ENCODE peak calls at places on chromosomes 2 and 18, in five cellular contexts. K is neural progenitor cell, F is right atrium auricular region, P is GM10248, Z is tibial artery. E is an unnamed sample.

GRCh38 chr2:48138898-48139297 is 232.6 kb upstream of the FBXO11 start:
- DNase-seq in P (no peak), F (no peak), K (no peak), Z (no peak), E (no peak)

GRCh38 chr2:70767699-70768584 is at the start of gene ADD2:
- DNase-seq in K (peak; percentile 93), P (peak; percentile 48), F (no peak), Z (no peak), E (peak; percentile 79)

GRCh38 chr2:72131916-72132841 is 15.5 kb downstream of the CYP26B1 start:
- DNase-seq in K (no peak), F (no peak), P (no peak), Z (no peak), E (no peak)

GRCh38 chr18:63319383-63320040 is at the start of gene BCL2:
- DNase-seq in F (no peak), P (no peak), Z (peak; percentile 41), K (peak; percentile 73), E (peak; percentile 55)

GRCh38 chr2:181586569-181587076 is 70.3 kb downstream of the CERKL start:
- DNase-seq in K (peak; percentile 7), Z (no peak), F (no peak), P (peak; percentile 26), E (peak; percentile 14)

GRCh38 chr18:48734460-48734859 is 195.6 kb downstream of the CTIF start:
- DNase-seq in F (no peak), P (no peak), Z (no peak), K (no peak), E (no peak)

GRCh38 chr2:224968051-224968450 is 74.2 kb downstream of the DOCK10 start:
- DNase-seq in K (no peak), F (no peak), P (no peak), Z (no peak), E (no peak)

GRCh38 chr18:49723648-49724180 is 89.6 kb downstream of the ACAA2 start:
- DNase-seq in P (peak; percentile 50), F (no peak), K (no peak), Z (no peak), E (peak; percentile 68)

GRCh38 chr2:74815955-74816354 is 18.0 kb upstream of the HK2 start:
- DNase-seq in P (no peak), K (no peak), Z (no peak), F (peak; percentile 16), E (no peak)

GRCh38 chr2:30666307-30666874 is 140.9 kb downstream of the CAPN13 start:
- DNase-seq in Z (no peak), K (no peak), P (no peak), F (peak; percentile 58), E (no peak)

GRCh38 chr2:8626572-8626971 is 55.3 kb upstream of the ID2 start:
- DNase-seq in P (no peak), Z (no peak), F (no peak), K (no peak), E (no peak)

GRCh38 chr2:110999626-111000025 is 121.1 kb upstream of the BCL2L11 start:
- DNase-seq in K (no peak), P (no peak), Z (no peak), F (no peak), E (no peak)

GRCh38 chr2:120346667-120347358 is 877 bp downstream of the INHBB start:
- DNase-seq in Z (no peak), P (no peak), K (peak; percentile 62), F (no peak), E (peak; percentile 46)

GRCh38 chr2:172968061-172968469 is 107.6 kb upstream of the MAP3K20 start:
- DNase-seq in Z (peak; percentile 53), K (no peak), P (no peak), F (peak; percentile 80), E (no peak)

GRCh38 chr2:26913599-26914285 is 56.7 kb upstream of the MAPRE3 start:
- DNase-seq in K (peak; percentile 18), P (no peak), Z (no peak), F (no peak), E (no peak)

GRCh38 chr2:198097628-198098027 is 293.2 kb downstream of the PLCL1 start:
- DNase-seq in P (no peak), F (no peak), K (no peak), Z (no peak), E (no peak)

GRCh38 chr2:69704446-69704845 is 37.5 kb upstream of the ANXA4 start:
- DNase-seq in Z (no peak), P (no peak), F (no peak), K (no peak), E (no peak)

GRCh38 chr2:985317-985898 is 34.8 kb downstream of the SNTG2 start:
- DNase-seq in Z (no peak), P (no peak), F (no peak), K (peak; percentile 33), E (peak; percentile 45)

GRCh38 chr2:68977453-68977852 is 3.0 kb downstream of the GKN1 start:
- DNase-seq in Z (no peak), F (no peak), K (no peak), P (no peak), E (no peak)

GRCh38 chr2:127528487-127528886 is 2.2 kb upstream of the IWS1 start:
- DNase-seq in K (peak; percentile 24), Z (no peak), F (no peak), P (no peak), E (no peak)

GRCh38 chr2:164597988-164598387 is 23.3 kb downstream of the GRB14 start:
- DNase-seq in F (no peak), K (no peak), Z (no peak), P (no peak), E (no peak)

GRCh38 chr2:42492691-42493467 is 903 bp downstream of the KCNG3 start:
- DNase-seq in Z (no peak), F (no peak), K (peak; percentile 79), P (no peak), E (peak; percentile 67)

GRCh38 chr18:70513502-70514171 is 224.8 kb downstream of the SOCS6 start:
- DNase-seq in K (no peak), F (no peak), P (no peak), Z (no peak), E (no peak)

GRCh38 chr2:221895366-221896121 is 323.4 kb upstream of the EPHA4 start:
- DNase-seq in F (no peak), P (no peak), K (no peak), Z (no peak), E (no peak)

GRCh38 chr18:49565656-49566055 is 3.8 kb downstream of the LIPG start:
- DNase-seq in K (peak; percentile 63), Z (no peak), P (no peak), F (no peak), E (no peak)

GRCh38 chr2:220076734-220077133 is 449.3 kb downstream of the SLC4A3 start:
- DNase-seq in Z (peak; percentile 60), P (no peak), F (peak; percentile 74), K (peak; percentile 75), E (no peak)

GRCh38 chr2:30721668-30722647 is 85.3 kb downstream of the CAPN13 start:
- DNase-seq in F (peak; percentile 44), P (no peak), K (no peak), Z (peak; percentile 6), E (no peak)

GRCh38 chr2:176140520-176141317 is 10.6 kb upstream of the HOXD4 start:
- DNase-seq in Z (peak; percentile 51), K (peak; percentile 93), F (peak; percentile 67), P (peak; percentile 92), E (peak; percentile 76)

GRCh38 chr2:135819211-135819610 is 17.8 kb downstream of the LCT start:
- DNase-seq in P (no peak), Z (no peak), K (peak; percentile 32), F (no peak), E (peak; percentile 79)

GRCh38 chr2:172864182-172864581 is 128.5 kb downstream of the RAPGEF4 start:
- DNase-seq in Z (peak; percentile 39), K (peak; percentile 79), F (peak; percentile 72), P (peak; percentile 52), E (peak; percentile 78)

GRCh38 chr2:186328848-186329247 is 157.2 kb upstream of the ZC3H15 start:
- DNase-seq in F (no peak), K (no peak), P (no peak), Z (no peak), E (no peak)

GRCh38 chr2:26001743-26002341 is 19.5 kb upstream of the KIF3C start:
- DNase-seq in F (peak; percentile 66), P (no peak), Z (peak; percentile 78), K (no peak), E (no peak)

GRCh38 chr2:44793322-44793870 is 148.1 kb upstream of the SIX3 start:
- DNase-seq in F (peak; percentile 32), K (peak; percentile 69), P (no peak), Z (no peak), E (no peak)

GRCh38 chr2:12005886-12006681 is 259.7 kb downstream of the LPIN1 start:
- DNase-seq in P (peak; percentile 60), Z (no peak), K (peak; percentile 19), F (no peak), E (peak; percentile 91)

GRCh38 chr2:96324716-96325037 is 440 bp upstream of the ITPRIPL1 start:
- DNase-seq in P (peak; percentile 48), Z (no peak), K (no peak), F (no peak), E (peak; percentile 69)

GRCh38 chr18:52667388-52667787 is 327.4 kb downstream of the DCC start:
- DNase-seq in Z (no peak), F (no peak), P (no peak), K (peak; percentile 21), E (no peak)

GRCh38 chr18:34729740-34730338 is 19.7 kb downstream of the DTNA start:
- DNase-seq in Z (peak; percentile 51), P (no peak), F (no peak), K (no peak), E (no peak)

GRCh38 chr18:37684590-37684989 is 119.0 kb upstream of the CELF4 start:
- DNase-seq in P (no peak), K (no peak), Z (no peak), F (no peak), E (no peak)
- TF ChIP-seq CTCF in P (no peak), K (peak; percentile 22), Z (no peak), F (no peak), E (no peak)

DNA sequence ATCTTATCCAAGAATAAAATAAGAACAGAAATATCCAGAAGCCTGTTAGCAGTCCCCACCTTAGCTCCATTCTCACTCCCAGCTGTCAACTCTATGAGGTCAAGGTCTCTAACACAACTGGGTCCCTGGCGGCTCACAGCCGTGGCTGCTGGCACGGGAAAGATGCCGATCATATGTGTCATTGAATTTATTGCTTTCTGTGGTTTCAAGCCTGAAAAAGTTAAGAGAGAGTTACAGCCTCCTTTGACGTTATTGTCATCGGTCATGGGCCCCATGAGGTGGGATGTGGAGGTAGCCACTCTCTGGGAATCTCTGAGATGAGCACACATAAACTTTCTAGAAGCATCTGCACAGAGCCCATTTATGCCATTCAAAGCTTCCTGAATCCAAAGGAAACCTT is 28.7 kb upstream of the CABLES1 start:
- DNase-seq in K (no peak), Z (no peak), P (no peak), F (no peak), E (no peak)
- TF ChIP-seq CTCF in K (no peak), Z (peak; percentile 12), P (no peak), F (no peak), E (no peak)

DNA sequence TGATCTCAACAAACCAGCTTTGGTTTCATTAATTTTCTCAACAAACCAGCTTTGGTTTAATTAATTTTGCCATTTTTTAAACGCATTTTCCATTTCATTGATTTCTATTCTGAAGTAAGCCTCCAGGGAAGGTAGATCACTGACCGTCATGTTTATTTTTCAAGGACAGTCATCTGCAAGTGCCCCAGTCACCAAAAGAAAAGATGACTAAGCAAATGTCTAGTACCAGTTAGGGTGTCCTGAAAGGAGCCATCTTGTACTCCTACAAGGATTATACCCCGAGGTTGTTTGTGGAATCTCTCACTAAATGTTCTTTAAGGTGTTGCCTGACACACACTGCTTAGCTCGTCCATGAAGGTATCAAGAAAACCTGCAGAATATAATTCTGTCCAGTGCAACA is 6.1 kb upstream of the UGT1A8 start:
- DNase-seq in Z (no peak), F (no peak), P (no peak), K (no peak), E (no peak)
- TF ChIP-seq CTCF in Z (no peak), F (no peak), P (no peak), K (no peak), E (no peak)

GRCh38 chr2:104965900-104966299 is 72.0 kb upstream of the MRPS9 start:
- DNase-seq in Z (no peak), K (peak; percentile 8), P (no peak), F (no peak), E (no peak)
- TF ChIP-seq CTCF in Z (no peak), K (no peak), P (no peak), F (no peak), E (no peak)

E was measured in activated CD8-positive, alpha-beta T cell treated with anti-CD3 and anti-CD28 coated beads for 36 hours.